ENCODE peak calls at places on chromosome 4, in four cellular contexts. K is A549, X is K562, L is HepG2. B is an unnamed sample.
A peak's percentile ranks its signal among the peaks of the same experiment; 100 is the strongest.

GRCh38 chr4:1593458-1593857 is 90.7 kb downstream of the FAM53A start:
- DNase-seq in X (peak; percentile 60), L (no peak), K (no peak), B (no peak)

GRCh38 chr4:86233681-86234080 is 126.2 kb downstream of the MAPK10 start:
- DNase-seq in K (no peak), X (no peak), L (no peak), B (peak; percentile 15)

GRCh38 chr4:67922697-67923096 is 38.9 kb upstream of the TMPRSS11D start:
- DNase-seq in K (no peak), X (no peak), L (no peak), B (no peak)

GRCh38 chr4:6963139-6963611 is 53.5 kb downstream of the TBC1D14 start:
- DNase-seq in L (peak; percentile 48), X (no peak), K (no peak), B (peak; percentile 52)

GRCh38 chr4:118975487-118976192 is 87.0 kb downstream of the SYNPO2 start:
- DNase-seq in L (no peak), K (no peak), X (no peak), B (no peak)

GRCh38 chr4:121721700-121722099 is 24.9 kb upstream of the ANXA5 start:
- DNase-seq in K (no peak), L (no peak), X (no peak), B (no peak)

GRCh38 chr4:189787216-189788031 is 153.2 kb upstream of the FRG1 start:
- DNase-seq in L (no peak), K (no peak), X (no peak), B (no peak)

GRCh38 chr4:177380730-177381287 is 61.4 kb downstream of the AGA start:
- DNase-seq in X (peak; percentile 50), K (peak; percentile 17), L (peak; percentile 64), B (no peak)

DNA sequence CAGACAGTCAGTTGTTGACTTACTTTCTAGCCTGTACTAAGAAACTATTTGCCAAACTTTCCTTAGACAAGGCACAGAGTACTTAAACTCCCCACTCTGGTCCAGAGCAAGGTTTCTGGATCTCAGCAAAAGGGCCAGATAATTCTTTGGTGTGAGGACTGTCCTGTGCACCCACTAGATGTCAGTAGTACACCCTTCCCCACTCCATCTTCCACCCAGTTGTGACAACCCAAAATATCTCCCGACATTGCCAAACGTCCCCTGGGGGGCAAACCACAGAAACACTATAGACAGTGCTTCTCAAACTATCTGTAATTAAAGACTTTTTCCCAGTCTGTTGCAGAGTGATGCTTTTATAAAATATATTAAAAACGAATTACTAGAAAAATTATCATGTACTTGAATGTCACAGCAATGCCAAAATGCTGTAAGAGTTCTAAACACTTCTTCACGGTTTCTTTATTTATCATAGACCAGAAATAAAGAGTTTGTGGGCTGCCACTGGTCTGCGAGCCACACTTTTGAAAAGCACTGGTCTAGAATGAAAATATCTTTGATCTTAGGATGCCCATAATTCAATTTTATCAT is 203.5 kb downstream of the PRDM5 start:
- DNase-seq in L (peak; percentile 3), X (peak; percentile 1), K (no peak), B (peak; percentile 49)
- TF ChIP-seq MAZ in L (no peak), X (no peak), K (no peak), B (no peak)

GRCh38 chr4:27062256-27062655 is 201.6 kb downstream of the STIM2 start:
- DNase-seq in L (no peak), X (no peak), K (no peak), B (no peak)

GRCh38 chr4:27068151-27068862 is 207.7 kb downstream of the STIM2 start:
- DNase-seq in X (no peak), K (no peak), L (no peak), B (no peak)

DNA sequence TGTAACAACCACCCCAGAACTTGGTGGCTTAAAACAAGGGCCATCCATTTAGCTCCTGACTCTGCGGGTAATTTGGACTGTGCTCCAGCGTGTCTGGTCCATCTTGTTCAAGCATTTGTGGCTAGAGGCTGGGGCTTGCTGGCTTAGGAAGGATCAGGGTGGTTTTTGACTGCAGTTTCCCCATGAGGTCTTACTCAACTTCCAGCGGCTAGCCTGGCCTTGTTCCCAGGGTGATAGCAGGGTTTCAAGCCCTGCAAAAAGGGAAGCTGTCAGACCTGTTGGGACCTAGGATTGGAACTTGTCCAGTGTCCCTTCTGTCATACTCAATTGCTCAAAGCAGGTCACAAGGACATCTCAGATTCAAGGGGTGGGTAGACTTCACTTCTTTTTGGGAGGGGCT is 205.9 kb downstream of the STIM2 start:
- DNase-seq in K (no peak), X (no peak), L (no peak), B (no peak)
- TF ChIP-seq MAZ in K (no peak), X (no peak), L (no peak), B (no peak)

GRCh38 chr4:166481014-166481507 is 608.0 kb downstream of the TLL1 start:
- DNase-seq in L (no peak), K (no peak), X (no peak), B (no peak)

GRCh38 chr4:166482755-166483154 is 609.7 kb downstream of the TLL1 start:
- DNase-seq in K (no peak), L (peak; percentile 2), X (no peak), B (no peak)

GRCh38 chr4:166481739-166482138 is 608.7 kb downstream of the TLL1 start:
- DNase-seq in K (no peak), L (no peak), X (no peak), B (no peak)
- TF ChIP-seq MAZ in K (no peak), L (no peak), X (no peak), B (no peak)

GRCh38 chr4:132642196-132642817 is 506.8 kb upstream of the PCDH10 start:
- DNase-seq in K (peak; percentile 12), L (peak; percentile 20), X (peak; percentile 10), B (peak; percentile 12)
- TF ChIP-seq MAZ in K (no peak), L (no peak), X (no peak), B (no peak)